ENCODE peak calls at places on chromosomes 5 and 9, in nine cellular contexts. One of them, this sample, is unnamed.

GRCh38 chr5:94691947-94692346 is 73.5 kb downstream of the SLF1 start:
- DNase-seq in T1000: no peak
- DNase-seq in Karpas-422: no peak
- DNase-seq in astrocyte of the cerebellum: peak
- DNase-seq in HTR-8/SVneo: no peak
- DNase-seq in effector memory CD4-positive, alpha-beta T cell: no peak
- DNase-seq in fibroblast of the aortic adventitia: peak
- DNase-seq in activated CD4-positive, alpha-beta T cell treated with anti-CD3 and anti-CD28 coated beads, Interleukin-2, amount 50 U/mL, for 48 hours: no peak
- DNase-seq in stimulated activated CD8-positive, alpha-beta memory T cell treated with anti-CD3 and anti-CD28 coated beads, Interleukin-12 subunit alpha, Interleukin-12 subunit beta, amount 100 ng/mL, for 1 hour: no peak
- DNase-seq in this sample: no peak

GRCh38 chr5:64635056-64635686 is 55.1 kb upstream of the SHISAL2B start:
- DNase-seq in T1000: no peak
- DNase-seq in Karpas-422: peak
- DNase-seq in astrocyte of the cerebellum: peak
- DNase-seq in HTR-8/SVneo: no peak
- DNase-seq in effector memory CD4-positive, alpha-beta T cell: no peak
- DNase-seq in fibroblast of the aortic adventitia: peak
- DNase-seq in activated CD4-positive, alpha-beta T cell treated with anti-CD3 and anti-CD28 coated beads, Interleukin-2, amount 50 U/mL, for 48 hours: no peak
- DNase-seq in stimulated activated CD8-positive, alpha-beta memory T cell treated with anti-CD3 and anti-CD28 coated beads, Interleukin-12 subunit alpha, Interleukin-12 subunit beta, amount 100 ng/mL, for 1 hour: no peak
- DNase-seq in this sample: peak

GRCh38 chr5:35487255-35488035 is 130.2 kb upstream of the SPEF2 start:
- DNase-seq in T1000: no peak
- DNase-seq in Karpas-422: no peak
- DNase-seq in astrocyte of the cerebellum: no peak
- DNase-seq in HTR-8/SVneo: no peak
- DNase-seq in effector memory CD4-positive, alpha-beta T cell: no peak
- DNase-seq in fibroblast of the aortic adventitia: peak
- DNase-seq in activated CD4-positive, alpha-beta T cell treated with anti-CD3 and anti-CD28 coated beads, Interleukin-2, amount 50 U/mL, for 48 hours: no peak
- DNase-seq in stimulated activated CD8-positive, alpha-beta memory T cell treated with anti-CD3 and anti-CD28 coated beads, Interleukin-12 subunit alpha, Interleukin-12 subunit beta, amount 100 ng/mL, for 1 hour: no peak
- DNase-seq in this sample: no peak

GRCh38 chr9:91897201-91897600 is 52.8 kb downstream of the ROR2 start:
- DNase-seq in T1000: no peak
- DNase-seq in Karpas-422: no peak
- DNase-seq in astrocyte of the cerebellum: peak
- DNase-seq in HTR-8/SVneo: no peak
- DNase-seq in effector memory CD4-positive, alpha-beta T cell: no peak
- DNase-seq in fibroblast of the aortic adventitia: peak
- DNase-seq in activated CD4-positive, alpha-beta T cell treated with anti-CD3 and anti-CD28 coated beads, Interleukin-2, amount 50 U/mL, for 48 hours: no peak
- DNase-seq in stimulated activated CD8-positive, alpha-beta memory T cell treated with anti-CD3 and anti-CD28 coated beads, Interleukin-12 subunit alpha, Interleukin-12 subunit beta, amount 100 ng/mL, for 1 hour: no peak
- DNase-seq in this sample: no peak

GRCh38 chr5:173721259-173722232 is 105.1 kb upstream of the BOD1 start:
- DNase-seq in T1000: no peak
- DNase-seq in Karpas-422: no peak
- DNase-seq in astrocyte of the cerebellum: peak
- DNase-seq in HTR-8/SVneo: no peak
- DNase-seq in effector memory CD4-positive, alpha-beta T cell: no peak
- DNase-seq in fibroblast of the aortic adventitia: no peak
- DNase-seq in activated CD4-positive, alpha-beta T cell treated with anti-CD3 and anti-CD28 coated beads, Interleukin-2, amount 50 U/mL, for 48 hours: no peak
- DNase-seq in stimulated activated CD8-positive, alpha-beta memory T cell treated with anti-CD3 and anti-CD28 coated beads, Interleukin-12 subunit alpha, Interleukin-12 subunit beta, amount 100 ng/mL, for 1 hour: no peak
- DNase-seq in this sample: no peak

GRCh38 chr9:137817236-137818200 is 60.1 kb upstream of the CACNA1B start:
- DNase-seq in T1000: no peak
- DNase-seq in Karpas-422: no peak
- DNase-seq in astrocyte of the cerebellum: no peak
- DNase-seq in HTR-8/SVneo: no peak
- DNase-seq in effector memory CD4-positive, alpha-beta T cell: no peak
- DNase-seq in fibroblast of the aortic adventitia: no peak
- DNase-seq in activated CD4-positive, alpha-beta T cell treated with anti-CD3 and anti-CD28 coated beads, Interleukin-2, amount 50 U/mL, for 48 hours: no peak
- DNase-seq in stimulated activated CD8-positive, alpha-beta memory T cell treated with anti-CD3 and anti-CD28 coated beads, Interleukin-12 subunit alpha, Interleukin-12 subunit beta, amount 100 ng/mL, for 1 hour: no peak
- DNase-seq in this sample: no peak

GRCh38 chr9:7549261-7549660 is 250.3 kb downstream of the DMAC1 start:
- DNase-seq in T1000: no peak
- DNase-seq in Karpas-422: no peak
- DNase-seq in astrocyte of the cerebellum: no peak
- DNase-seq in HTR-8/SVneo: no peak
- DNase-seq in effector memory CD4-positive, alpha-beta T cell: no peak
- DNase-seq in fibroblast of the aortic adventitia: no peak
- DNase-seq in activated CD4-positive, alpha-beta T cell treated with anti-CD3 and anti-CD28 coated beads, Interleukin-2, amount 50 U/mL, for 48 hours: no peak
- DNase-seq in stimulated activated CD8-positive, alpha-beta memory T cell treated with anti-CD3 and anti-CD28 coated beads, Interleukin-12 subunit alpha, Interleukin-12 subunit beta, amount 100 ng/mL, for 1 hour: no peak
- DNase-seq in this sample: no peak

GRCh38 chr5:175920506-175920865 is 47.6 kb downstream of the THOC3 start:
- DNase-seq in T1000: no peak
- DNase-seq in Karpas-422: no peak
- DNase-seq in astrocyte of the cerebellum: no peak
- DNase-seq in HTR-8/SVneo: no peak
- DNase-seq in effector memory CD4-positive, alpha-beta T cell: no peak
- DNase-seq in fibroblast of the aortic adventitia: peak
- DNase-seq in activated CD4-positive, alpha-beta T cell treated with anti-CD3 and anti-CD28 coated beads, Interleukin-2, amount 50 U/mL, for 48 hours: no peak
- DNase-seq in stimulated activated CD8-positive, alpha-beta memory T cell treated with anti-CD3 and anti-CD28 coated beads, Interleukin-12 subunit alpha, Interleukin-12 subunit beta, amount 100 ng/mL, for 1 hour: no peak
- DNase-seq in this sample: no peak

GRCh38 chr5:177470759-177471536 is 2.5 kb downstream of the DBN1 start:
- DNase-seq in T1000: no peak
- DNase-seq in Karpas-422: no peak
- DNase-seq in astrocyte of the cerebellum: no peak
- DNase-seq in HTR-8/SVneo: no peak
- DNase-seq in effector memory CD4-positive, alpha-beta T cell: no peak
- DNase-seq in fibroblast of the aortic adventitia: peak
- DNase-seq in activated CD4-positive, alpha-beta T cell treated with anti-CD3 and anti-CD28 coated beads, Interleukin-2, amount 50 U/mL, for 48 hours: no peak
- DNase-seq in stimulated activated CD8-positive, alpha-beta memory T cell treated with anti-CD3 and anti-CD28 coated beads, Interleukin-12 subunit alpha, Interleukin-12 subunit beta, amount 100 ng/mL, for 1 hour: no peak
- DNase-seq in this sample: no peak

GRCh38 chr9:101037433-101037832 is 8.9 kb downstream of the PLPPR1 start:
- DNase-seq in T1000: no peak
- DNase-seq in Karpas-422: no peak
- DNase-seq in astrocyte of the cerebellum: no peak
- DNase-seq in HTR-8/SVneo: no peak
- DNase-seq in effector memory CD4-positive, alpha-beta T cell: no peak
- DNase-seq in fibroblast of the aortic adventitia: no peak
- DNase-seq in activated CD4-positive, alpha-beta T cell treated with anti-CD3 and anti-CD28 coated beads, Interleukin-2, amount 50 U/mL, for 48 hours: no peak
- DNase-seq in stimulated activated CD8-positive, alpha-beta memory T cell treated with anti-CD3 and anti-CD28 coated beads, Interleukin-12 subunit alpha, Interleukin-12 subunit beta, amount 100 ng/mL, for 1 hour: no peak
- DNase-seq in this sample: no peak

GRCh38 chr9:110900451-110900850 is 137.8 kb downstream of the LPAR1 start:
- DNase-seq in T1000: no peak
- DNase-seq in Karpas-422: no peak
- DNase-seq in astrocyte of the cerebellum: no peak
- DNase-seq in HTR-8/SVneo: no peak
- DNase-seq in effector memory CD4-positive, alpha-beta T cell: no peak
- DNase-seq in fibroblast of the aortic adventitia: peak
- DNase-seq in activated CD4-positive, alpha-beta T cell treated with anti-CD3 and anti-CD28 coated beads, Interleukin-2, amount 50 U/mL, for 48 hours: no peak
- DNase-seq in stimulated activated CD8-positive, alpha-beta memory T cell treated with anti-CD3 and anti-CD28 coated beads, Interleukin-12 subunit alpha, Interleukin-12 subunit beta, amount 100 ng/mL, for 1 hour: no peak
- DNase-seq in this sample: no peak

GRCh38 chr9:129624168-129624759 is 1.7 kb upstream of the NTMT1 start:
- DNase-seq in T1000: peak
- DNase-seq in Karpas-422: peak
- DNase-seq in astrocyte of the cerebellum: no peak
- DNase-seq in HTR-8/SVneo: peak
- DNase-seq in effector memory CD4-positive, alpha-beta T cell: peak
- DNase-seq in fibroblast of the aortic adventitia: peak
- DNase-seq in activated CD4-positive, alpha-beta T cell treated with anti-CD3 and anti-CD28 coated beads, Interleukin-2, amount 50 U/mL, for 48 hours: peak
- DNase-seq in stimulated activated CD8-positive, alpha-beta memory T cell treated with anti-CD3 and anti-CD28 coated beads, Interleukin-12 subunit alpha, Interleukin-12 subunit beta, amount 100 ng/mL, for 1 hour: peak
- DNase-seq in this sample: peak

GRCh38 chr9:93533863-93534262 is 42.5 kb upstream of the PHF2 start:
- DNase-seq in T1000: no peak
- DNase-seq in Karpas-422: peak
- DNase-seq in astrocyte of the cerebellum: no peak
- DNase-seq in HTR-8/SVneo: no peak
- DNase-seq in effector memory CD4-positive, alpha-beta T cell: no peak
- DNase-seq in fibroblast of the aortic adventitia: no peak
- DNase-seq in activated CD4-positive, alpha-beta T cell treated with anti-CD3 and anti-CD28 coated beads, Interleukin-2, amount 50 U/mL, for 48 hours: no peak
- DNase-seq in stimulated activated CD8-positive, alpha-beta memory T cell treated with anti-CD3 and anti-CD28 coated beads, Interleukin-12 subunit alpha, Interleukin-12 subunit beta, amount 100 ng/mL, for 1 hour: no peak
- DNase-seq in this sample: no peak

GRCh38 chr5:59684388-59685003 is 209.0 kb downstream of the PDE4D start:
- DNase-seq in T1000: no peak
- DNase-seq in Karpas-422: no peak
- DNase-seq in astrocyte of the cerebellum: no peak
- DNase-seq in HTR-8/SVneo: no peak
- DNase-seq in effector memory CD4-positive, alpha-beta T cell: no peak
- DNase-seq in fibroblast of the aortic adventitia: no peak
- DNase-seq in activated CD4-positive, alpha-beta T cell treated with anti-CD3 and anti-CD28 coated beads, Interleukin-2, amount 50 U/mL, for 48 hours: no peak
- DNase-seq in stimulated activated CD8-positive, alpha-beta memory T cell treated with anti-CD3 and anti-CD28 coated beads, Interleukin-12 subunit alpha, Interleukin-12 subunit beta, amount 100 ng/mL, for 1 hour: no peak
- DNase-seq in this sample: no peak

GRCh38 chr5:7850533-7851239 is at the start of gene CFAP90:
- DNase-seq in T1000: no peak
- DNase-seq in Karpas-422: no peak
- DNase-seq in astrocyte of the cerebellum: no peak
- DNase-seq in HTR-8/SVneo: no peak
- DNase-seq in effector memory CD4-positive, alpha-beta T cell: peak
- DNase-seq in fibroblast of the aortic adventitia: no peak
- DNase-seq in activated CD4-positive, alpha-beta T cell treated with anti-CD3 and anti-CD28 coated beads, Interleukin-2, amount 50 U/mL, for 48 hours: peak
- DNase-seq in stimulated activated CD8-positive, alpha-beta memory T cell treated with anti-CD3 and anti-CD28 coated beads, Interleukin-12 subunit alpha, Interleukin-12 subunit beta, amount 100 ng/mL, for 1 hour: no peak
- DNase-seq in this sample: peak

GRCh38 chr9:6054280-6055099 is 39.1 kb upstream of the RANBP6 start:
- DNase-seq in T1000: peak
- DNase-seq in Karpas-422: peak
- DNase-seq in astrocyte of the cerebellum: peak
- DNase-seq in HTR-8/SVneo: peak
- DNase-seq in effector memory CD4-positive, alpha-beta T cell: peak
- DNase-seq in fibroblast of the aortic adventitia: peak
- DNase-seq in activated CD4-positive, alpha-beta T cell treated with anti-CD3 and anti-CD28 coated beads, Interleukin-2, amount 50 U/mL, for 48 hours: peak
- DNase-seq in stimulated activated CD8-positive, alpha-beta memory T cell treated with anti-CD3 and anti-CD28 coated beads, Interleukin-12 subunit alpha, Interleukin-12 subunit beta, amount 100 ng/mL, for 1 hour: peak
- DNase-seq in this sample: peak

GRCh38 chr9:99353408-99353807 is 131.3 kb downstream of the SEC61B start:
- DNase-seq in T1000: peak
- DNase-seq in Karpas-422: no peak
- DNase-seq in astrocyte of the cerebellum: peak
- DNase-seq in HTR-8/SVneo: no peak
- DNase-seq in effector memory CD4-positive, alpha-beta T cell: no peak
- DNase-seq in fibroblast of the aortic adventitia: peak
- DNase-seq in activated CD4-positive, alpha-beta T cell treated with anti-CD3 and anti-CD28 coated beads, Interleukin-2, amount 50 U/mL, for 48 hours: no peak
- DNase-seq in stimulated activated CD8-positive, alpha-beta memory T cell treated with anti-CD3 and anti-CD28 coated beads, Interleukin-12 subunit alpha, Interleukin-12 subunit beta, amount 100 ng/mL, for 1 hour: no peak
- DNase-seq in this sample: no peak

GRCh38 chr9:17928768-17929167 is 349.9 kb downstream of the SH3GL2 start:
- DNase-seq in T1000: no peak
- DNase-seq in Karpas-422: no peak
- DNase-seq in astrocyte of the cerebellum: no peak
- DNase-seq in HTR-8/SVneo: no peak
- DNase-seq in effector memory CD4-positive, alpha-beta T cell: no peak
- DNase-seq in fibroblast of the aortic adventitia: no peak
- DNase-seq in activated CD4-positive, alpha-beta T cell treated with anti-CD3 and anti-CD28 coated beads, Interleukin-2, amount 50 U/mL, for 48 hours: no peak
- DNase-seq in stimulated activated CD8-positive, alpha-beta memory T cell treated with anti-CD3 and anti-CD28 coated beads, Interleukin-12 subunit alpha, Interleukin-12 subunit beta, amount 100 ng/mL, for 1 hour: no peak
- DNase-seq in this sample: no peak

GRCh38 chr9:79210541-79211243 is 361.1 kb upstream of the TLE4 start:
- DNase-seq in T1000: no peak
- DNase-seq in Karpas-422: no peak
- DNase-seq in astrocyte of the cerebellum: no peak
- DNase-seq in HTR-8/SVneo: no peak
- DNase-seq in effector memory CD4-positive, alpha-beta T cell: no peak
- DNase-seq in fibroblast of the aortic adventitia: no peak
- DNase-seq in activated CD4-positive, alpha-beta T cell treated with anti-CD3 and anti-CD28 coated beads, Interleukin-2, amount 50 U/mL, for 48 hours: no peak
- DNase-seq in stimulated activated CD8-positive, alpha-beta memory T cell treated with anti-CD3 and anti-CD28 coated beads, Interleukin-12 subunit alpha, Interleukin-12 subunit beta, amount 100 ng/mL, for 1 hour: no peak
- DNase-seq in this sample: no peak

GRCh38 chr9:110746211-110746930 is 77.8 kb downstream of the MUSK start:
- DNase-seq in T1000: no peak
- DNase-seq in Karpas-422: no peak
- DNase-seq in astrocyte of the cerebellum: no peak
- DNase-seq in HTR-8/SVneo: no peak
- DNase-seq in effector memory CD4-positive, alpha-beta T cell: no peak
- DNase-seq in fibroblast of the aortic adventitia: peak
- DNase-seq in activated CD4-positive, alpha-beta T cell treated with anti-CD3 and anti-CD28 coated beads, Interleukin-2, amount 50 U/mL, for 48 hours: no peak
- DNase-seq in stimulated activated CD8-positive, alpha-beta memory T cell treated with anti-CD3 and anti-CD28 coated beads, Interleukin-12 subunit alpha, Interleukin-12 subunit beta, amount 100 ng/mL, for 1 hour: no peak
- DNase-seq in this sample: no peak

GRCh38 chr9:109194157-109194556 is 27.1 kb upstream of the FRRS1L start:
- DNase-seq in T1000: no peak
- DNase-seq in Karpas-422: no peak
- DNase-seq in astrocyte of the cerebellum: no peak
- DNase-seq in HTR-8/SVneo: no peak
- DNase-seq in effector memory CD4-positive, alpha-beta T cell: no peak
- DNase-seq in fibroblast of the aortic adventitia: no peak
- DNase-seq in activated CD4-positive, alpha-beta T cell treated with anti-CD3 and anti-CD28 coated beads, Interleukin-2, amount 50 U/mL, for 48 hours: no peak
- DNase-seq in stimulated activated CD8-positive, alpha-beta memory T cell treated with anti-CD3 and anti-CD28 coated beads, Interleukin-12 subunit alpha, Interleukin-12 subunit beta, amount 100 ng/mL, for 1 hour: no peak
- DNase-seq in this sample: no peak

GRCh38 chr9:27489087-27489876 is 34.8 kb upstream of the IFNK start:
- DNase-seq in T1000: no peak
- DNase-seq in Karpas-422: no peak
- DNase-seq in astrocyte of the cerebellum: no peak
- DNase-seq in HTR-8/SVneo: no peak
- DNase-seq in effector memory CD4-positive, alpha-beta T cell: no peak
- DNase-seq in fibroblast of the aortic adventitia: no peak
- DNase-seq in activated CD4-positive, alpha-beta T cell treated with anti-CD3 and anti-CD28 coated beads, Interleukin-2, amount 50 U/mL, for 48 hours: no peak
- DNase-seq in stimulated activated CD8-positive, alpha-beta memory T cell treated with anti-CD3 and anti-CD28 coated beads, Interleukin-12 subunit alpha, Interleukin-12 subunit beta, amount 100 ng/mL, for 1 hour: no peak
- DNase-seq in this sample: no peak

GRCh38 chr9:79176298-79176697 is 395.5 kb upstream of the TLE4 start:
- DNase-seq in T1000: no peak
- DNase-seq in Karpas-422: no peak
- DNase-seq in astrocyte of the cerebellum: no peak
- DNase-seq in HTR-8/SVneo: no peak
- DNase-seq in effector memory CD4-positive, alpha-beta T cell: no peak
- DNase-seq in fibroblast of the aortic adventitia: no peak
- DNase-seq in activated CD4-positive, alpha-beta T cell treated with anti-CD3 and anti-CD28 coated beads, Interleukin-2, amount 50 U/mL, for 48 hours: no peak
- DNase-seq in stimulated activated CD8-positive, alpha-beta memory T cell treated with anti-CD3 and anti-CD28 coated beads, Interleukin-12 subunit alpha, Interleukin-12 subunit beta, amount 100 ng/mL, for 1 hour: no peak
- DNase-seq in this sample: no peak

GRCh38 chr5:113329981-113330380 is 104.8 kb downstream of the TSSK1B start:
- DNase-seq in T1000: no peak
- DNase-seq in Karpas-422: no peak
- DNase-seq in astrocyte of the cerebellum: no peak
- DNase-seq in HTR-8/SVneo: no peak
- DNase-seq in effector memory CD4-positive, alpha-beta T cell: no peak
- DNase-seq in fibroblast of the aortic adventitia: no peak
- DNase-seq in activated CD4-positive, alpha-beta T cell treated with anti-CD3 and anti-CD28 coated beads, Interleukin-2, amount 50 U/mL, for 48 hours: no peak
- DNase-seq in stimulated activated CD8-positive, alpha-beta memory T cell treated with anti-CD3 and anti-CD28 coated beads, Interleukin-12 subunit alpha, Interleukin-12 subunit beta, amount 100 ng/mL, for 1 hour: no peak
- DNase-seq in this sample: no peak

GRCh38 chr9:73667749-73668148 is 516.1 kb downstream of the ANXA1 start:
- DNase-seq in T1000: no peak
- DNase-seq in Karpas-422: no peak
- DNase-seq in astrocyte of the cerebellum: no peak
- DNase-seq in HTR-8/SVneo: no peak
- DNase-seq in effector memory CD4-positive, alpha-beta T cell: no peak
- DNase-seq in fibroblast of the aortic adventitia: no peak
- DNase-seq in activated CD4-positive, alpha-beta T cell treated with anti-CD3 and anti-CD28 coated beads, Interleukin-2, amount 50 U/mL, for 48 hours: no peak
- DNase-seq in stimulated activated CD8-positive, alpha-beta memory T cell treated with anti-CD3 and anti-CD28 coated beads, Interleukin-12 subunit alpha, Interleukin-12 subunit beta, amount 100 ng/mL, for 1 hour: no peak
- DNase-seq in this sample: no peak

GRCh38 chr9:135309763-135310125 is 169.8 kb upstream of the PPP1R26 start:
- DNase-seq in T1000: no peak
- DNase-seq in Karpas-422: no peak
- DNase-seq in astrocyte of the cerebellum: no peak
- DNase-seq in HTR-8/SVneo: no peak
- DNase-seq in effector memory CD4-positive, alpha-beta T cell: no peak
- DNase-seq in fibroblast of the aortic adventitia: no peak
- DNase-seq in activated CD4-positive, alpha-beta T cell treated with anti-CD3 and anti-CD28 coated beads, Interleukin-2, amount 50 U/mL, for 48 hours: no peak
- DNase-seq in stimulated activated CD8-positive, alpha-beta memory T cell treated with anti-CD3 and anti-CD28 coated beads, Interleukin-12 subunit alpha, Interleukin-12 subunit beta, amount 100 ng/mL, for 1 hour: no peak
- DNase-seq in this sample: no peak

GRCh38 chr5:52909192-52909591 is 80.0 kb upstream of the ITGA2 start:
- DNase-seq in T1000: no peak
- DNase-seq in Karpas-422: no peak
- DNase-seq in astrocyte of the cerebellum: no peak
- DNase-seq in HTR-8/SVneo: no peak
- DNase-seq in effector memory CD4-positive, alpha-beta T cell: no peak
- DNase-seq in fibroblast of the aortic adventitia: peak
- DNase-seq in activated CD4-positive, alpha-beta T cell treated with anti-CD3 and anti-CD28 coated beads, Interleukin-2, amount 50 U/mL, for 48 hours: no peak
- DNase-seq in stimulated activated CD8-positive, alpha-beta memory T cell treated with anti-CD3 and anti-CD28 coated beads, Interleukin-12 subunit alpha, Interleukin-12 subunit beta, amount 100 ng/mL, for 1 hour: no peak
- DNase-seq in this sample: no peak

GRCh38 chr5:129101794-129102193 is 7.2 kb downstream of the ISOC1 start:
- DNase-seq in T1000: no peak
- DNase-seq in Karpas-422: no peak
- DNase-seq in astrocyte of the cerebellum: no peak
- DNase-seq in HTR-8/SVneo: no peak
- DNase-seq in effector memory CD4-positive, alpha-beta T cell: no peak
- DNase-seq in fibroblast of the aortic adventitia: no peak
- DNase-seq in activated CD4-positive, alpha-beta T cell treated with anti-CD3 and anti-CD28 coated beads, Interleukin-2, amount 50 U/mL, for 48 hours: no peak
- DNase-seq in stimulated activated CD8-positive, alpha-beta memory T cell treated with anti-CD3 and anti-CD28 coated beads, Interleukin-12 subunit alpha, Interleukin-12 subunit beta, amount 100 ng/mL, for 1 hour: no peak
- DNase-seq in this sample: no peak

GRCh38 chr9:37943329-37944265 is 39.7 kb upstream of the SLC25A51 start:
- DNase-seq in T1000: peak
- DNase-seq in Karpas-422: no peak
- DNase-seq in astrocyte of the cerebellum: peak
- DNase-seq in HTR-8/SVneo: no peak
- DNase-seq in effector memory CD4-positive, alpha-beta T cell: no peak
- DNase-seq in fibroblast of the aortic adventitia: peak
- DNase-seq in activated CD4-positive, alpha-beta T cell treated with anti-CD3 and anti-CD28 coated beads, Interleukin-2, amount 50 U/mL, for 48 hours: no peak
- DNase-seq in stimulated activated CD8-positive, alpha-beta memory T cell treated with anti-CD3 and anti-CD28 coated beads, Interleukin-12 subunit alpha, Interleukin-12 subunit beta, amount 100 ng/mL, for 1 hour: no peak
- DNase-seq in this sample: peak

This sample was measured in SJSA1.